ENCODE peak calls at places on chromosomes 6 and 20, in five cellular contexts. Q is GM12865, F is epithelial cell of proximal tubule, K is Caco-2, G is esophagus squamous epithelium. A is an unnamed sample.

GRCh38 chr6:90411292-90411781 is 114.7 kb upstream of the BACH2 start:
- DNase-seq in F (no peak), Q (peak; percentile 87), K (no peak), G (no peak), A (no peak)

GRCh38 chr6:92779758-92780157 is 639.6 kb downstream of the EPHA7 start:
- DNase-seq in K (no peak), F (peak; percentile 37), G (no peak), Q (no peak), A (peak; percentile 93)

GRCh38 chr6:82906951-82907350 is 158.7 kb downstream of the UBE3D start:
- DNase-seq in F (no peak), K (no peak), G (no peak), Q (no peak), A (peak; percentile 21)

GRCh38 chr20:1277529-1278322 is 11.6 kb downstream of the SNPH start:
- DNase-seq in F (no peak), K (no peak), Q (no peak), G (no peak), A (no peak)

GRCh38 chr20:24531202-24531601 is 61.8 kb downstream of the SYNDIG1 start:
- DNase-seq in K (no peak), F (no peak), G (no peak), Q (no peak), A (no peak)

GRCh38 chr6:155623450-155624178 is 168.0 kb upstream of the NOX3 start:
- DNase-seq in K (no peak), F (no peak), G (no peak), Q (no peak), A (no peak)

GRCh38 chr6:95743591-95743990 is 166.3 kb downstream of the MANEA start:
- DNase-seq in Q (no peak), F (no peak), K (no peak), G (no peak), A (no peak)

GRCh38 chr6:48883116-48883515 is 579.9 kb downstream of the MMUT start:
- DNase-seq in G (no peak), K (no peak), F (no peak), Q (peak; percentile 2), A (no peak)

GRCh38 chr6:71892641-71893040 is 6.3 kb downstream of the RIMS1 start:
- DNase-seq in F (no peak), G (no peak), Q (no peak), K (no peak), A (no peak)

DNA sequence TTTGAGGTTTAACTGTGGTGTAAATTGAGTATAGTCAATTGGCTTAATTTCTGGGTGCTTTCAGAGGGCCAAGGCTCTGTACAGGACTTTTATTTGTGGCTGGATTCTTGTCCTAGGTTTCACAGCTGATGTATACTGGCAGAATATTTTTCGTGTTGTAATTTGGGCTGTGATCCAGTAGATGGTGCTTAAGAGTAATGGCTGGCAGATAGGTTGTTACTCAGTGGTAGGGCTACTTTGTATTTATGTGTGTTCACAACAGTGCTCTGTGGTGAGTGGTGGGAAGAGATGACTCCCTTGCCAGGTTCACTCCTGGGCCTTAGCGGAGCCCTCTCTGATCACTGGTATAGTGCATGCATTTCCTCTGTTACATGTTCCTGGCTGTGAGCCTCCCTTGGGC is 34.5 kb upstream of the FERMT1 start:
- DNase-seq in F (no peak), K (no peak), Q (peak; percentile 16), G (no peak), A (no peak)
- TF ChIP-seq CTCF in F (peak; percentile 44), K (no peak), Q (peak; percentile 58), G (peak; percentile 12), A (peak; percentile 7)

DNA sequence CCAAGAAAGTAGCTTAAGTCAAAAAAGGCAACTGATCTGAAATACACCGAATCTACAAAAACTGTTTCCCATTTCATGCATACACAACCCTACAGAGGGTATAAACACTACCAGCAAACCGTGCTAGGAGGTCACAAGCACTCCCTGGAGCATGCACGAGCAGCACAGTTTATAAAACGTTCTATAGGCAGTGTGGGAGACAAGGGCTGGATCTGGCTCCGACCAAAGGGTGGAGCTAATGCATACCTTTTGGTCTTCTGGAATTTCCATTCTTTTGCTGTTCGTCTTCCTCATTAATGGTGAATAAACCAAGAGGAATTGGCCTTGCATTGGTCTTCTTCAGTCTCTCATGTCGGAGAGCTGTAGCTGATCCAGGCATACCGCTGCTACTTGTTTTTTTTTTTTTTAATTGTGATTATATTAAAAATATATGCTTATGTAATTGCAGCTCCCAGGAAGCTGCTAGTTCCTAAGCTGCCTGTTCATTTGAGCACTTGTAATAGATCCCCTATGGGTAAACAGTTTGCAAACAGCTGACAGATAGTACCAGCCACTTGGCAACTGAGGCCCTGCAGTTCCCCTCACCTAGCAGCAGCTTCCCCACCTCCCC is 24.5 kb downstream of the MAP7 start:
- DNase-seq in K (no peak), Q (no peak), F (no peak), G (no peak), A (no peak)
- H3K4me3 ChIP-seq in K (no peak overlapping the region), Q (no peak overlapping the region), F (no peak overlapping the region), G (no peak overlapping the region), A (peak overlapping the region; percentile 20)

GRCh38 chr20:17883592-17884317 is 84.8 kb downstream of the SNX5 start:
- DNase-seq in K (no peak), F (no peak), G (no peak), Q (no peak), A (no peak)
- TF ChIP-seq CTCF in K (no peak), F (peak; percentile 9), G (no peak), Q (no peak), A (peak; percentile 31)

DNA sequence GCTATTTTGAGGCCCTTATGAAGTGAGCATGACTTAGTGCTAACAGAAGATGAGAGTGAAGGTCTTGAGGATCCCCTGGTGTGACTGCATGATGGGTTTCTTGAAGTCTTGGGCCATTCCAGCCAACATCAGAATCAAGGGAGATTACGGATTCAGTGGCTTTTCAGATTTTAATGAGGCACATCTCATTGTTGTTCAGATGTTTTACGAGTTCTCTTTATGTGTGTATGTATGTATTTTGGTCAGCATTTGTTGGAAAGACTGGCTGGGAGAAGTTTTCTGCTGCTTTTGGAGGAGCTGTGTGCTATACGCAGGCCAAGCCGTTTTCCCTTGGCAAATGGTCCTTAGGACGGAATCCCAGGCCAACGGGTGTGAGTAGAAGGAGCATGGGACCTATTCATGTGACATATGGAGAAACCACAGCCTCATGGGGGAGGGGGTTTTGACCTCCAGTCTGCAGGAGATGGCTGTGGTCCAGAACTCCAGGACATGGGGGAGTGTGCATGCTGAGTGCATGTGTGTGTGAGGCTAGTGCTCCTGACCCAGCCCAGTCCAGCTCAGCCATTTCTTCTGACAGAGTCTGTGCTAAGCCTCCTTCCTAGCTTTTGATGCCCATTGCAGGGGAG is 35.3 kb downstream of the CHMP4B start:
- DNase-seq in Q (no peak), F (no peak), G (no peak), K (no peak), A (peak; percentile 66)
- H3K4me3 ChIP-seq in Q (no peak overlapping the region), F (no peak overlapping the region), G (no peak overlapping the region), K (no peak overlapping the region), A (no peak overlapping the region)

DNA sequence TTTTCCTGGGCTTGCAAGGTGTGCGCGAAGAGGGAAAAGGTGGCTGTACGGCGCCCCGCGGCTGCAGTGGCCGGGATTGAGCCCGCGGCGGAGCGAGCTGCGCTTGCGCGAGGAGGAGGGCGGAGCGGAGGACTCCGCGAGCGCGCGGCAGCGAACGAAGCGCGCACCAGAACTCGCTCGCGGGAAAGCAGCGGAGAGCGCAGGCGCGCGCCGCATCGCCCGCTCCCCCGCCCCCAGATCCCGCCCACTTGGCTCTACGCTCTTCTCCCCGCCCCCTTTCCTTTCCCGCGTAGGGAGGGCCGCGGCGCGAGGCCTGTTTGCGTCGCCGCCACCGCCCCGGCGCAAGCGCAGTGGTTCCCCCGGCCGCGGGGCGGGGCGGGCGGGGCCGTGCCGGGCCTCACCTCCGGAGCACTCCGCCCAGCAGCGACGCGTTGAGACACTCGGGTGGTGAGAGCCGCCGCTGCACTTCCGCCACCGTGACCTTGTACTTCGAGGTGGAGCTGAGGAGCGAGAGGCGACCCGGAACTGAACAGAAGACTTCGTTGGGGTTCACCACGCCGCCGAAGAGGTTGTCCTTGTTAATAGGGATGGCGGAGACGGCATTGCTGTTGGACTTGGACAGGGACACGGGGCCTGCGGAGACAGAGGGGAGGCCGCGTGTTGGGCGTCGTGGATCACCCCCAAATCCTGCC is 10.6 kb downstream of the TFAP2A start:
- DNase-seq in Q (peak; percentile 99), F (peak; percentile 50), G (peak; percentile 68), K (peak; percentile 97), A (peak; percentile 77)
- TF ChIP-seq CTCF in Q (peak; percentile 26), F (peak; percentile 50), G (peak; percentile 48), K (peak; percentile 76), A (peak; percentile 58)

GRCh38 chr6:6688951-6689350 is 100.4 kb downstream of the LY86 start:
- DNase-seq in F (no peak), Q (no peak), K (no peak), G (no peak), A (no peak)
- H3K4me3 ChIP-seq in F (no peak overlapping the region), Q (no peak overlapping the region), K (no peak overlapping the region), G (no peak overlapping the region), A (no peak overlapping the region)

DNA sequence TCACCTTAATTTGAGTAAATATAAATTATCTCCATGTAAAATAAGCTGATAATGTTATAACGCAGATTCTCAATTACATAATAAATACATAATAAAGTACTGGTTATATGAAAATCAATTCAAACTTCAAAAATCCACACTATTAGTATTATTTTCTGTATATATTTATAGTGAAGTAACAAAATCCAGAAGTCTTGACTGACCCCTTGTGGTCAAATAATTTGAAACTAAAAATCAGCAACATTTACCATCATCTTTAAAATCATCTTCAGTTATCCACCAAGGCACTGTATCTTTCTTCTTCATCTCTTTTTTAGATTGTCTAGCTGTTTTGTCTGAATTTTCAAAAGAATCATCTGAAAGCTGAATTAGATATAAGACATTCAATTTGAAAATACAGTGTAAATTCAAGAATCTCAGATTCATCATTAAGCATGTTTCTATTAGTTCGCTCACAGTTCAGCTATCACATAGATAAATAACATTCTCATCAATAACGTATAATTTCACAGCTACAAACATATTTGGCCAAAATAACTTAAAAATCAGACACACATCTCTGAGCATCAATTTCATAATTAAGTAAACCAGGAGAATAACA is 6.5 kb downstream of the CEP162 start:
- DNase-seq in K (no peak), F (no peak), G (no peak), Q (peak; percentile 25), A (no peak)
- TF ChIP-seq CTCF in K (peak; percentile 35), F (peak; percentile 45), G (peak; percentile 60), Q (peak; percentile 27), A (peak; percentile 43)

A was measured in retinal pigment epithelial cell.